ENCODE peak calls at places on chromosome 9, in nine cellular contexts. X, V, S, G, U, F, K, P and H are unnamed samples.

GRCh38 chr9:136182850-136183422 is 22.0 kb downstream of the LHX3 start:
- DNase-seq in S (no peak), K (no peak), U (no peak), F (no peak), P (no peak), V (no peak), G (no peak), X (no peak), H (no peak)

GRCh38 chr9:115289757-115290208 is 171.8 kb upstream of the TNC start:
- DNase-seq in F (no peak), S (no peak), U (peak; percentile 71), K (no peak), G (no peak), X (no peak), V (no peak), P (no peak), H (no peak)

GRCh38 chr9:137506702-137507171 is 43.5 kb downstream of the PNPLA7 start:
- DNase-seq in X (no peak), F (no peak), G (no peak), P (no peak), S (no peak), V (peak; percentile 72), U (peak; percentile 64), K (no peak), H (no peak)

GRCh38 chr9:136201609-136202448 is 3.1 kb downstream of the LHX3 start:
- DNase-seq in P (no peak), G (no peak), U (no peak), K (no peak), X (no peak), S (no peak), F (no peak), V (no peak), H (no peak)

GRCh38 chr9:95512751-95513120 is 4.0 kb downstream of the PTCH1 start:
- DNase-seq in V (no peak), F (no peak), G (no peak), S (no peak), P (no peak), U (no peak), K (no peak), X (no peak), H (no peak)

GRCh38 chr9:127021664-127022337 is 100.6 kb downstream of the ANGPTL2 start:
- DNase-seq in V (peak; percentile 97), S (no peak), K (no peak), F (no peak), G (no peak), U (no peak), P (peak; percentile 96), X (no peak), H (no peak)

GRCh38 chr9:133818444-133818843 is 80.3 kb upstream of the SARDH start:
- DNase-seq in V (no peak), G (no peak), U (no peak), P (no peak), X (no peak), F (no peak), K (no peak), S (no peak), H (no peak)

GRCh38 chr9:105413486-105414068 is 34.3 kb upstream of the FSD1L start:
- DNase-seq in S (peak; percentile 30), V (no peak), X (no peak), K (no peak), P (peak; percentile 83), F (no peak), G (no peak), U (peak; percentile 66), H (no peak)

GRCh38 chr9:38067611-38067891 is 1.5 kb downstream of the SHB start:
- DNase-seq in X (no peak), G (no peak), U (no peak), P (no peak), K (no peak), V (no peak), F (no peak), S (no peak), H (no peak)

GRCh38 chr9:134052941-134053340 is 14.9 kb downstream of the BRD3 start:
- DNase-seq in F (no peak), P (no peak), X (no peak), K (no peak), G (no peak), U (no peak), S (no peak), V (no peak), H (no peak)

GRCh38 chr9:17165734-17166133 is 30.9 kb downstream of the CNTLN start:
- DNase-seq in X (no peak), S (no peak), V (no peak), F (no peak), P (no peak), U (no peak), G (no peak), K (no peak), H (no peak)

GRCh38 chr9:23245067-23245466 is 581.0 kb downstream of the ELAVL2 start:
- DNase-seq in X (no peak), V (no peak), P (no peak), G (no peak), U (no peak), F (no peak), K (no peak), S (no peak), H (no peak)

GRCh38 chr9:137368431-137369110 is 54.4 kb downstream of the EXD3 start:
- DNase-seq in X (no peak), G (no peak), S (no peak), K (no peak), U (no peak), F (no peak), V (no peak), P (no peak), H (no peak)

GRCh38 chr9:99824378-99825157 is 2.9 kb downstream of the NR4A3 start:
- DNase-seq in V (no peak), P (no peak), S (no peak), X (peak; percentile 76), U (no peak), F (no peak), K (peak; percentile 72), G (peak; percentile 72), H (no peak)

GRCh38 chr9:109627042-109627441 is 128.9 kb upstream of the PTPN3 start:
- DNase-seq in G (no peak), V (no peak), S (no peak), F (no peak), X (no peak), K (no peak), P (peak; percentile 67), U (no peak), H (no peak)

GRCh38 chr9:111287127-111287526 is 42.9 kb downstream of the OR2K2 start:
- DNase-seq in P (no peak), F (no peak), K (no peak), S (no peak), X (no peak), V (peak; percentile 47), U (peak; percentile 14), G (no peak), H (no peak)

GRCh38 chr9:124758061-124758460 is 13.1 kb downstream of the NR6A1 start:
- DNase-seq in K (no peak), G (no peak), S (no peak), X (no peak), F (no peak), U (no peak), P (peak; percentile 51), V (no peak), H (no peak)

GRCh38 chr9:135075234-135076142 is 12.0 kb upstream of the OLFM1 start:
- DNase-seq in P (peak; percentile 20), F (no peak), K (no peak), S (peak; percentile 23), X (no peak), G (peak; percentile 2), V (no peak), U (peak; percentile 71), H (no peak)

GRCh38 chr9:122213102-122213588 is 15.6 kb downstream of the LHX6 start:
- DNase-seq in K (no peak), V (no peak), U (no peak), S (no peak), G (no peak), P (no peak), X (no peak), F (no peak), H (no peak)

GRCh38 chr9:18847576-18848275 is 185.3 kb downstream of the SAXO1 start:
- DNase-seq in X (no peak), F (no peak), U (no peak), V (no peak), S (no peak), G (no peak), P (no peak), K (no peak), H (no peak)

GRCh38 chr9:1100945-1101344 is 50.8 kb downstream of the DMRT2 start:
- DNase-seq in F (peak; percentile 37), G (no peak), S (peak; percentile 18), X (no peak), V (peak; percentile 13), K (no peak), P (peak; percentile 68), U (peak; percentile 19), H (no peak)

GRCh38 chr9:16344343-16344742 is 526.1 kb downstream of the BNC2 start:
- DNase-seq in G (no peak), F (no peak), X (no peak), K (no peak), S (no peak), V (peak; percentile 67), P (no peak), U (peak; percentile 77), H (no peak)

GRCh38 chr9:136229096-136230065 is 16.2 kb downstream of the QSOX2 start:
- DNase-seq in G (no peak), K (no peak), U (no peak), X (no peak), V (no peak), P (no peak), F (no peak), S (no peak), H (no peak)

GRCh38 chr9:3526166-3526902 is 533 bp upstream of the RFX3 start:
- DNase-seq in U (peak; percentile 78), F (peak; percentile 85), K (peak; percentile 89), G (peak; percentile 89), S (peak; percentile 70), V (peak; percentile 74), P (peak; percentile 86), X (peak; percentile 83), H (peak; percentile 36)

GRCh38 chr9:93207326-93207814 is 23.4 kb downstream of the WNK2 start:
- DNase-seq in S (no peak), V (peak; percentile 42), X (no peak), U (peak; percentile 18), F (no peak), P (peak; percentile 61), K (no peak), G (no peak), H (peak; percentile 63)

GRCh38 chr9:33881635-33882034 is 64.7 kb downstream of the UBE2R2 start:
- DNase-seq in K (no peak), U (peak; percentile 35), X (no peak), G (no peak), V (no peak), S (no peak), P (no peak), F (no peak), H (no peak)

GRCh38 chr9:17611921-17612320 is 33.1 kb downstream of the SH3GL2 start:
- DNase-seq in X (no peak), G (no peak), P (no peak), U (no peak), K (no peak), S (no peak), F (no peak), V (no peak), H (no peak)

GRCh38 chr9:115614326-115614725 is 496.4 kb upstream of the TNC start:
- DNase-seq in S (no peak), K (no peak), P (no peak), V (no peak), F (no peak), U (no peak), G (no peak), X (no peak), H (no peak)

GRCh38 chr9:112168197-112168596 is 6.9 kb downstream of the SUSD1 start:
- DNase-seq in G (no peak), F (no peak), P (no peak), V (no peak), U (no peak), X (no peak), K (no peak), S (no peak), H (no peak)

GRCh38 chr9:77166193-77166592 is 11.1 kb upstream of the VPS13A start:
- DNase-seq in V (no peak), G (no peak), U (no peak), K (no peak), S (no peak), X (no peak), P (no peak), F (no peak), H (no peak)

GRCh38 chr9:15160673-15161072 is 146.3 kb downstream of the TTC39B start:
- DNase-seq in V (no peak), X (no peak), K (no peak), S (no peak), G (no peak), P (no peak), U (no peak), F (no peak), H (no peak)